ENCODE peak calls at places on chromosomes 1 and 21, in seven cellular contexts. J, B, C, P, K, H and X are unnamed samples.

GRCh38 chr1:43275826-43276620 is 6.2 kb downstream of the TMEM125 start:
- DNase-seq in K (peak; percentile 41), H (peak; percentile 40), P (peak; percentile 23), C (no peak), J (peak; percentile 52), B (no peak), X (no peak)

GRCh38 chr1:239718997-239719628 is 332.7 kb downstream of the CHRM3 start:
- DNase-seq in K (no peak), C (peak; percentile 83), B (no peak), P (no peak), H (no peak), J (no peak), X (no peak)

GRCh38 chr21:16088121-16088520 is 358.3 kb downstream of the USP25 start:
- DNase-seq in H (no peak), J (no peak), C (no peak), P (no peak), B (no peak), K (no peak), X (no peak)

GRCh38 chr1:205918955-205919746 is 24.1 kb downstream of the SLC26A9 start:
- DNase-seq in K (peak; percentile 69), J (no peak), H (peak; percentile 70), P (peak; percentile 69), B (peak; percentile 66), C (peak; percentile 73), X (peak; percentile 71)

GRCh38 chr1:213366141-213366831 is 315.2 kb downstream of the RPS6KC1 start:
- DNase-seq in B (no peak), C (no peak), H (no peak), P (no peak), J (no peak), K (no peak), X (no peak)

GRCh38 chr1:201594575-201595245 is 55.8 kb downstream of the NAV1 start:
- DNase-seq in H (no peak), K (no peak), P (no peak), J (peak; percentile 62), B (no peak), C (no peak), X (no peak)

GRCh38 chr1:16441312-16441641 is 753 bp downstream of the NECAP2 start:
- DNase-seq in C (peak; percentile 82), K (no peak), H (no peak), B (no peak), J (no peak), P (no peak), X (no peak)

GRCh38 chr1:222588135-222588534 is 1.6 kb downstream of the TAF1A start:
- DNase-seq in K (no peak), J (no peak), P (no peak), C (no peak), H (no peak), B (no peak), X (no peak)

GRCh38 chr21:19547951-19548635 is 1144.5 kb upstream of the TMPRSS15 start:
- DNase-seq in B (no peak), C (no peak), H (no peak), K (no peak), P (no peak), J (no peak), X (no peak)

GRCh38 chr1:93124556-93125368 is 45.7 kb downstream of the MTF2 start:
- DNase-seq in J (no peak), K (no peak), H (no peak), B (no peak), P (no peak), C (no peak), X (no peak)

GRCh38 chr1:30984991-30985503 is 76.5 kb upstream of the SDC3 start:
- DNase-seq in P (no peak), H (no peak), C (no peak), K (no peak), B (no peak), J (no peak), X (no peak)

GRCh38 chr1:16180291-16180824 is 24.5 kb upstream of the EPHA2 start:
- DNase-seq in H (no peak), B (peak; percentile 61), J (peak; percentile 42), C (no peak), P (no peak), K (no peak), X (no peak)

GRCh38 chr1:30704765-30705509 is 18.4 kb downstream of the MATN1 start:
- DNase-seq in J (peak; percentile 56), C (no peak), H (no peak), P (no peak), B (no peak), K (no peak), X (no peak)

GRCh38 chr21:29367335-29367734 is 68.6 kb downstream of the BACH1 start:
- DNase-seq in J (no peak), H (no peak), B (no peak), P (no peak), K (no peak), C (no peak), X (no peak)

GRCh38 chr21:37240978-37241377 is 26.2 kb downstream of the VPS26C start:
- DNase-seq in B (no peak), H (no peak), K (no peak), P (no peak), J (no peak), C (no peak), X (no peak)

GRCh38 chr1:24386241-24386640 is 27.3 kb downstream of the STPG1 start:
- DNase-seq in K (peak; percentile 23), H (no peak), J (no peak), P (no peak), B (no peak), C (no peak), X (no peak)

GRCh38 chr1:48947761-48948537 is 171.3 kb upstream of the BEND5 start:
- DNase-seq in P (no peak), J (no peak), B (no peak), K (no peak), H (no peak), C (no peak), X (no peak)

GRCh38 chr1:57450981-57451380 is 27.1 kb upstream of the DAB1 start:
- DNase-seq in K (no peak), C (no peak), B (no peak), J (no peak), H (no peak), P (no peak), X (no peak)

GRCh38 chr1:58555393-58555792 is 8.9 kb upstream of the OMA1 start:
- DNase-seq in B (no peak), J (no peak), H (no peak), K (no peak), P (no peak), C (no peak), X (no peak)

GRCh38 chr1:207923121-207923520 is 12.2 kb upstream of the CD34 start:
- DNase-seq in J (no peak), H (no peak), P (no peak), B (no peak), C (no peak), K (no peak), X (no peak)

GRCh38 chr1:100883963-100884362 is 10.7 kb downstream of the EXTL2 start:
- DNase-seq in B (peak; percentile 76), J (no peak), H (no peak), K (no peak), C (no peak), P (no peak), X (no peak)

GRCh38 chr1:100353988-100354387 is 1.7 kb downstream of the CDC14A start:
- DNase-seq in C (peak; percentile 36), J (no peak), K (no peak), P (no peak), H (no peak), B (peak; percentile 88), X (no peak)

GRCh38 chr1:169793730-169794129 is 977 bp downstream of the METTL18 start:
- DNase-seq in J (no peak), B (no peak), K (no peak), C (no peak), P (no peak), H (no peak), X (no peak)
- H3K27ac ChIP-seq in J (peak overlapping the region; percentile 88), B (peak overlapping the region; percentile 78), K (peak overlapping the region; percentile 84), C (peak overlapping the region; percentile 90), P (peak overlapping the region; percentile 89), H (no peak overlapping the region), X (no peak overlapping the region)

GRCh38 chr1:26543444-26543835 is 13.9 kb downstream of the RPS6KA1 start:
- DNase-seq in B (no peak), C (no peak), H (no peak), J (no peak), P (no peak), K (no peak), X (no peak)

GRCh38 chr1:26544156-26544555 is 14.6 kb downstream of the RPS6KA1 start:
- DNase-seq in P (no peak), B (no peak), C (no peak), H (no peak), K (no peak), J (no peak), X (no peak)

GRCh38 chr1:26541431-26541815 is 11.9 kb downstream of the RPS6KA1 start:
- DNase-seq in J (no peak), C (no peak), H (no peak), B (no peak), K (no peak), P (no peak), X (no peak)

GRCh38 chr1:26541816-26542711 is 12.5 kb downstream of the RPS6KA1 start:
- DNase-seq in K (peak; percentile 77), B (no peak), J (peak; percentile 92), C (peak; percentile 92), H (peak; percentile 67), P (peak; percentile 85), X (peak; percentile 67)

GRCh38 chr1:26542781-26543443 is 13.4 kb downstream of the RPS6KA1 start:
- DNase-seq in J (no peak), P (no peak), B (no peak), K (no peak), C (no peak), H (no peak), X (no peak)
- H3K4me1 ChIP-seq in J (peaks cover 33% of the 10 kb centered on the region), P (peaks cover 92% of the 10 kb centered on the region), B (no peaks in the 10 kb centered on the region), K (no peaks in the 10 kb centered on the region), C (peaks cover 92% of the 10 kb centered on the region), H (no peaks in the 10 kb centered on the region), X (peaks cover 30% of the 10 kb centered on the region)

DNA sequence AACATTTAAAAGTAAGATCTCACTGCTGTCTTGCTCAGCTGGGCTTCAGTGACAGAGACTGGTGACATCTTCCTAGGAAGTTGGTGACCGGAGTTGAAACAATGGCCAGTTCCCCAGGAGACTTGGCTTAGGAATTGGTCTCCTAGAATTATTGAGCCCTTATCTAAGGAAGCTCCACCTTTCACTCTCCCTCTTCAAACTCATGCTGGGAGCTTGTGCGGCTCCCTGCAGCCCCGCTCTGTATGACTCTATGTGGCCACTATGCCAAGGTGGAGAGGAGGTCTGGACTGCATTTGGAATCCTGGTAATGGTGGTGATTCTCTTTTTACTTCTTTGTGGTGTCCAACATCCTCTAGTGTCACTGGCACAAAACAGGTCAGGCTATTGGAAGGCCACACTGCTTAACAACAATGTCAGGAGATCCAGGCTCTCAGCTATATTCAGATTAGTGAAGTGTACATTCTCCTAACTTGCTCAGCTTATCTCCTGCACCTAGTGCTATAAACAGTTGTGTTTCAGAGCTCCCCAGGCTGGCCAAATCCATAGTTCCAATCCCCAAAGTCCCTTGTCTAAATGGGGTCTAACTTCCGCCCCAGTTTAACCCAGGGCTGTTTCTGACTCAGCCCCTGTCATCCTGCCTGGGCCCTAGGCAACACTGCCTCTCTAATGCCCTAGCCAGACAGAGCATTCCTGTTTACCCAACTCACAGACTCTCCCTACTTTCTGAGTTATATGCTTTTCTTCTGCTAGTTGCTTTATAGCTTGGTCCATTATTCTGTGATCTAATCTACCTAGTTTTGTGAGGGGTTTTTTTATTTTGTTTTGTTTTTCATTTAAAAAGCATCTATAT is 18.3 kb downstream of the ATP2B4 start:
- DNase-seq in H (no peak), C (no peak), P (no peak), K (no peak), B (peak; percentile 58), J (no peak), X (no peak)
- H3K27ac ChIP-seq in H (no peak overlapping the region), C (no peak overlapping the region), P (peak overlapping the region; percentile 19), K (no peak overlapping the region), B (peak overlapping the region; percentile 45), J (no peak overlapping the region), X (peak overlapping the region; percentile 44)

GRCh38 chr21:34991366-34991967 is 57.6 kb downstream of the RUNX1 start:
- DNase-seq in K (no peak), J (no peak), B (no peak), C (no peak), H (no peak), P (no peak), X (no peak)
- H3K4me1 ChIP-seq in K (no peaks in the 10 kb centered on the region), J (peaks cover 7% of the 10 kb centered on the region), B (peaks cover 3% of the 10 kb centered on the region), C (peaks cover 63% of the 10 kb centered on the region), H (no peaks in the 10 kb centered on the region), P (peaks cover 86% of the 10 kb centered on the region), X (peaks cover 6% of the 10 kb centered on the region)